ENCODE peak calls at places on chromosomes 7 and 10, in five cellular contexts. P, Q, N, S and I are unnamed samples.

GRCh38 chr10:75398630-75399460 is 2.7 kb downstream of the ZNF503 start:
- DNase-seq in S (peak; percentile 59), Q (no peak), N (peak; percentile 48), P (no peak), I (peak; percentile 75)

GRCh38 chr10:115092555-115093285 is 445 bp upstream of the ATRNL1 start:
- DNase-seq in S (no peak), N (no peak), P (peak; percentile 17), Q (no peak), I (peak; percentile 49)

GRCh38 chr10:80356563-80356999 is at the start of the genes DYDC1 and DYDC2:
- DNase-seq in S (peak; percentile 83), Q (peak; percentile 4), P (peak; percentile 22), N (peak; percentile 55), I (peak; percentile 84)

GRCh38 chr7:43764039-43764789 is 5.7 kb downstream of the BLVRA start:
- DNase-seq in Q (no peak), P (peak; percentile 31), N (peak; percentile 56), S (peak; percentile 86), I (peak; percentile 91)

GRCh38 chr7:43647314-43647691 is 64.4 kb downstream of the STK17A start:
- DNase-seq in S (no peak), N (no peak), Q (no peak), P (no peak), I (no peak)

GRCh38 chr10:78185693-78186055 is 152.0 kb downstream of the RPS24 start:
- DNase-seq in P (peak; percentile 8), S (no peak), N (no peak), Q (no peak), I (no peak)

GRCh38 chr10:71244638-71245419 is 32.5 kb downstream of the UNC5B start:
- DNase-seq in N (peak; percentile 39), S (peak; percentile 54), P (peak; percentile 80), Q (no peak), I (no peak)

GRCh38 chr7:144516729-144517128 is 113.2 kb upstream of the NOBOX start:
- DNase-seq in P (no peak), S (no peak), Q (no peak), N (no peak), I (no peak)

GRCh38 chr7:140937702-140938283 is 13.1 kb upstream of the BRAF start:
- DNase-seq in P (no peak), Q (no peak), N (no peak), S (no peak), I (no peak)

GRCh38 chr10:6969659-6970058 is 389.6 kb upstream of the PRKCQ start:
- DNase-seq in Q (no peak), P (no peak), S (no peak), N (no peak), I (no peak)

GRCh38 chr10:60491162-60491561 is 101.5 kb upstream of the ANK3 start:
- DNase-seq in Q (no peak), S (no peak), N (no peak), P (no peak), I (no peak)

GRCh38 chr7:92836489-92837213 is at the start of gene CDK6:
- DNase-seq in N (peak; percentile 71), P (peak; percentile 60), S (peak; percentile 74), Q (peak; percentile 55), I (peak; percentile 85)

GRCh38 chr10:99551158-99551557 is 18.4 kb downstream of the NKX2-3 start:
- DNase-seq in N (no peak), Q (no peak), P (no peak), S (no peak), I (no peak)

GRCh38 chr7:87059525-87060287 is at the start of gene ELAPOR2:
- DNase-seq in Q (peak; percentile 78), N (peak; percentile 73), S (peak; percentile 80), P (peak; percentile 76), I (peak; percentile 91)

GRCh38 chr10:109765838-109766237 is 157.5 kb downstream of the XPNPEP1 start:
- DNase-seq in P (no peak), S (no peak), Q (no peak), N (no peak), I (no peak)

GRCh38 chr7:79547132-79547531 is 93.7 kb upstream of the MAGI2 start:
- DNase-seq in S (no peak), P (no peak), N (no peak), Q (no peak), I (no peak)

GRCh38 chr7:155352753-155353115 is 55.1 kb downstream of the INSIG1 start:
- DNase-seq in Q (no peak), N (no peak), P (no peak), S (no peak), I (no peak)

GRCh38 chr7:123864012-123864411 is 19.0 kb downstream of the HYAL4 start:
- DNase-seq in N (no peak), Q (no peak), P (no peak), S (no peak), I (no peak)

GRCh38 chr7:42014625-42015412 is 222.2 kb downstream of the GLI3 start:
- DNase-seq in S (no peak), N (peak; percentile 68), Q (no peak), P (no peak), I (no peak)

GRCh38 chr7:106871793-106872571 is 6.9 kb downstream of the PIK3CG start:
- DNase-seq in N (no peak), S (no peak), P (no peak), Q (no peak), I (no peak)

GRCh38 chr7:31423994-31424393 is 83.5 kb upstream of the NEUROD6 start:
- DNase-seq in N (no peak), S (no peak), P (no peak), Q (no peak), I (no peak)

GRCh38 chr7:105854516-105854915 is 21.9 kb downstream of the ATXN7L1 start:
- DNase-seq in N (no peak), P (no peak), S (no peak), Q (no peak), I (no peak)

GRCh38 chr10:33126742-33127141 is 168.7 kb upstream of the ITGB1 start:
- DNase-seq in N (no peak), P (no peak), Q (no peak), S (no peak), I (no peak)

GRCh38 chr10:110344622-110345021 is 39.9 kb upstream of the SMNDC1 start:
- DNase-seq in Q (no peak), S (no peak), N (no peak), P (no peak), I (no peak)

GRCh38 chr10:78361031-78361430 is 327.4 kb downstream of the RPS24 start:
- DNase-seq in N (no peak), S (no peak), Q (no peak), P (no peak), I (no peak)

GRCh38 chr10:70742537-70743429 is 42.4 kb downstream of the TBATA start:
- DNase-seq in S (peak; percentile 50), N (no peak), P (peak; percentile 74), Q (no peak), I (peak; percentile 60)

GRCh38 chr7:112442210-112442609 is 8.1 kb upstream of the IFRD1 start:
- DNase-seq in N (no peak), P (no peak), Q (no peak), S (no peak), I (no peak)

GRCh38 chr7:112446431-112446830 is 3.8 kb upstream of the IFRD1 start:
- DNase-seq in P (no peak), N (no peak), Q (no peak), S (no peak), I (no peak)

GRCh38 chr7:112448891-112449290 is 1.4 kb upstream of the IFRD1 start:
- DNase-seq in P (no peak), N (no peak), S (no peak), Q (no peak), I (no peak)

GRCh38 chr7:112448376-112448775 is 1.9 kb upstream of the IFRD1 start:
- DNase-seq in S (no peak), Q (no peak), P (no peak), N (no peak), I (no peak)

DNA sequence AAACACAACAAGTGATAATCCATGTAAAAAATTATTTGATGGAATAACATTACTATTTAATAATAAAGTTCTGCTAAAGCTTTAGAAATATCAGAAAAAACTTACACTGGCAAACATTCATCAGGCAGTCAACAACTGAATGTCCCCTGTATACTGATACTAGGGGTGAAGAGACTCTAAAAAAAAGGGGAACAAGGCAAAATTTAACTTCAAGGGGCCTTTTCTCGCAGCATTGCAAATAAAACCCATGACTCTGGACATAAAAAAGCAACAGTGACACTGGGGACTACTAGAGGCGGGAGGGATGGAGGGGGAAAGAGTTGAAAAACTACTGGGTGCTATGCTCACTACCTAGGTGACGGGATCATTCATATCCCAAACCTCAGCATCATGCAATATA is 5.8 kb upstream of the IFRD1 start:
- DNase-seq in N (no peak), S (no peak), P (no peak), Q (no peak), I (no peak)
- H3K4me1 ChIP-seq in N (peaks cover 3% of the 10 kb centered on the region), S (peaks cover 4% of the 10 kb centered on the region), P (peaks cover 3% of the 10 kb centered on the region), Q (peaks cover 4% of the 10 kb centered on the region), I (no peaks in the 10 kb centered on the region)

DNA sequence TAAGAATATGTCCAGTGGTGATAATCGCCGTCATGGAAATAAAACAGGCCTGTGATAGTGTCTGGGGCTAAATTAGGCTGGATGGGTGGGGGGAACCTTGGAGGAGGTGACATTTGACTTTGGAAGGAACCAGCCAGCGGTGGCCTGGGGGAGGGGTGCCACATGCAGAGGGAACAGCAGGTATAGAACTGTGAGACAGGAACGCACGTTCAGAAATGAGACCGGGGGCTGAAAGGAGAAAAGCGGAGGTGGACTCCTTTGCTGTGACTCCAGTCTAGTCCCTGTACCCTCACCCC is 2.6 kb upstream of the CYP26A1 start:
- DNase-seq in P (no peak), Q (no peak), S (no peak), N (no peak), I (no peak)
- H3K4me1 ChIP-seq in P (peaks cover 39% of the 10 kb centered on the region), Q (peaks cover 4% of the 10 kb centered on the region), S (peaks cover 46% of the 10 kb centered on the region), N (peaks cover 42% of the 10 kb centered on the region), I (peaks cover 41% of the 10 kb centered on the region)

GRCh38 chr7:21966271-21966670 is 20.6 kb upstream of the CDCA7L start:
- DNase-seq in P (no peak), S (no peak), Q (no peak), N (no peak), I (no peak)
- H3K4me1 ChIP-seq in P (no peaks in the 10 kb centered on the region), S (no peaks in the 10 kb centered on the region), Q (no peaks in the 10 kb centered on the region), N (no peaks in the 10 kb centered on the region), I (no peaks in the 10 kb centered on the region)

GRCh38 chr7:137998250-137998649 is 3.6 kb downstream of the CREB3L2 start:
- DNase-seq in P (no peak), Q (no peak), N (no peak), S (no peak), I (no peak)
- H3K4me1 ChIP-seq in P (peaks cover 28% of the 10 kb centered on the region), Q (peaks cover 32% of the 10 kb centered on the region), N (peaks cover 38% of the 10 kb centered on the region), S (peaks cover 53% of the 10 kb centered on the region), I (peaks cover 44% of the 10 kb centered on the region)

DNA sequence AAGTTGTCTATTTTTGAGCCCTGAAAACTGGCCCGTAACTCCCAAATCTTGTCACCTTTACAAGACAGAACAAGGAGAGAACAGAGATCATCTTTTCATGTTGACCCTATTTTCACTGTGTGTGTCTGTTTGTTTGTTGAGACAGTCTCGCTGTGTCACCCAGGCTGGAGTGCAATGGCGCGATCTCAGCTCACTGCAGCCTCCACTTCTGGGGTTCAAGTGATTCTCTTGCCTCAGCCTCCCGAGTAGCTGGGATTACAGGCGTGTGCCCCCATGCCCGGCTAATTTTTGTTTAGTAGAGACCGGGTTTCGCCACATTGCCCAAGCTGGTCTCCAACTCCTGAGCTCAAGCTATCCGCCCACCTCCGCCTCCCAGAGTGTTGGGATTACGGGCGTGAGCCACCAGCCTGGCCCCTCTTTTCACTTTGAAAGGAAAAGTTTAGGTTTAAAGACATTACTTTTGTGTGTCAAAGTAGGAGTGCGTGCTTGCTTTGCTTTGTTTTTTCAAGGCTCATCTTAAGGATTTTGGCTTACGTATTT is 32.1 kb downstream of the FOXK1 start:
- DNase-seq in N (no peak), P (no peak), S (no peak), Q (no peak), I (no peak)
- H3K4me1 ChIP-seq in N (peaks cover 5% of the 10 kb centered on the region), P (peaks cover 36% of the 10 kb centered on the region), S (peaks cover 54% of the 10 kb centered on the region), Q (peaks cover 8% of the 10 kb centered on the region), I (peaks cover 44% of the 10 kb centered on the region)